ENCODE peak calls at places on chromosome 22, in four cellular contexts. One of them, this sample, is unnamed.

GRCh38 chr22:19919701-19920363 is 21.7 kb upstream of the COMT start:
- DNase-seq in endothelial cell: no peak
- DNase-seq in HCEC 1CT: no peak
- DNase-seq in neural progenitor cell: no peak
- DNase-seq in this sample: no peak

GRCh38 chr22:44380716-44381500 is 68.2 kb upstream of the SHISAL1 start:
- DNase-seq in endothelial cell: no peak
- DNase-seq in HCEC 1CT: no peak
- DNase-seq in neural progenitor cell: peak; percentile 74
- DNase-seq in this sample: no peak

GRCh38 chr22:22201925-22202343 is 42.7 kb upstream of the VPREB1 start:
- DNase-seq in endothelial cell: no peak
- DNase-seq in HCEC 1CT: no peak
- DNase-seq in neural progenitor cell: no peak
- DNase-seq in this sample: no peak

GRCh38 chr22:27989758-27990450 is 70.8 kb upstream of the PITPNB start:
- DNase-seq in endothelial cell: no peak
- DNase-seq in HCEC 1CT: no peak
- DNase-seq in neural progenitor cell: no peak
- DNase-seq in this sample: no peak

GRCh38 chr22:24432059-24432853 is 4.9 kb downstream of the ADORA2A start:
- DNase-seq in endothelial cell: no peak
- DNase-seq in HCEC 1CT: no peak
- DNase-seq in neural progenitor cell: no peak
- DNase-seq in this sample: no peak

GRCh38 chr22:47144791-47145425 is 382.5 kb downstream of the TBC1D22A start:
- DNase-seq in endothelial cell: no peak
- DNase-seq in HCEC 1CT: no peak
- DNase-seq in neural progenitor cell: no peak
- DNase-seq in this sample: no peak

GRCh38 chr22:22959147-22959827 is 71.7 kb downstream of the IGLL5 start:
- DNase-seq in endothelial cell: peak; percentile 86
- DNase-seq in HCEC 1CT: peak; percentile 42
- DNase-seq in neural progenitor cell: peak; percentile 89
- DNase-seq in this sample: peak; percentile 76

GRCh38 chr22:37229805-37230672 is 14.0 kb downstream of the RAC2 start:
- DNase-seq in endothelial cell: no peak
- DNase-seq in HCEC 1CT: peak; percentile 15
- DNase-seq in neural progenitor cell: no peak
- DNase-seq in this sample: peak; percentile 87

GRCh38 chr22:46421272-46421671 is 85.8 kb downstream of the TRMU start:
- DNase-seq in endothelial cell: no peak
- DNase-seq in HCEC 1CT: no peak
- DNase-seq in neural progenitor cell: no peak
- DNase-seq in this sample: peak; percentile 28

GRCh38 chr22:20606041-20606783 is 98.8 kb downstream of the MED15 start:
- DNase-seq in endothelial cell: peak; percentile 74
- DNase-seq in HCEC 1CT: peak; percentile 42
- DNase-seq in neural progenitor cell: peak; percentile 84
- DNase-seq in this sample: peak; percentile 69

GRCh38 chr22:29112102-29112501 is 39.3 kb downstream of the KREMEN1 start:
- DNase-seq in endothelial cell: no peak
- DNase-seq in HCEC 1CT: no peak
- DNase-seq in neural progenitor cell: no peak
- DNase-seq in this sample: no peak

GRCh38 chr22:50105529-50106100 is 15.8 kb downstream of the MOV10L1 start:
- DNase-seq in endothelial cell: no peak
- DNase-seq in HCEC 1CT: peak; percentile 18
- DNase-seq in neural progenitor cell: no peak
- DNase-seq in this sample: no peak

GRCh38 chr22:28398355-28398754 is 281.3 kb downstream of the TTC28 start:
- DNase-seq in endothelial cell: no peak
- DNase-seq in HCEC 1CT: no peak
- DNase-seq in neural progenitor cell: no peak
- DNase-seq in this sample: no peak

GRCh38 chr22:44395116-44396005 is 82.6 kb upstream of the SHISAL1 start:
- DNase-seq in endothelial cell: no peak
- DNase-seq in HCEC 1CT: no peak
- DNase-seq in neural progenitor cell: no peak
- DNase-seq in this sample: no peak

This sample was measured in T-cell.